ENCODE peak calls at places on chromosomes 11 and 22, in four cellular contexts. W is HepG2, B is K562, S is GM12878. L is an unnamed sample.

GRCh38 chr11:10267821-10268220 is 26.2 kb downstream of the SBF2 start:
- DNase-seq in W (no peak), S (no peak), B (no peak), L (no peak)

GRCh38 chr11:62804310-62805043 is 763 bp downstream of the NXF1 start:
- DNase-seq in W (no peak), B (peak; percentile 16), S (no peak), L (no peak)

GRCh38 chr11:134514354-134514951 is 102.4 kb upstream of the B3GAT1 start:
- DNase-seq in S (no peak), W (no peak), B (no peak), L (no peak)

GRCh38 chr22:40043086-40043485 is 48.3 kb downstream of the FAM83F start:
- DNase-seq in S (no peak), W (no peak), B (no peak), L (no peak)

GRCh38 chr22:39658367-39658766 is 87.8 kb downstream of the CACNA1I start:
- DNase-seq in S (no peak), B (no peak), W (no peak), L (no peak)

GRCh38 chr11:102241026-102241425 is 76.3 kb upstream of the BIRC3 start:
- DNase-seq in B (no peak), W (no peak), S (no peak), L (no peak)

GRCh38 chr11:120908521-120909181 is 115.3 kb upstream of the TBCEL start:
- DNase-seq in B (no peak), W (no peak), S (no peak), L (no peak)

GRCh38 chr22:28538922-28539321 is 140.7 kb downstream of the TTC28 start:
- DNase-seq in B (no peak), S (no peak), W (no peak), L (no peak)

GRCh38 chr11:10627816-10628215 is 59.4 kb upstream of the LYVE1 start:
- DNase-seq in B (no peak), S (no peak), W (no peak), L (no peak)

GRCh38 chr11:29482510-29482909 is 534.3 kb downstream of the KCNA4 start:
- DNase-seq in W (no peak), B (no peak), S (no peak), L (no peak)

GRCh38 chr11:65377036-65377435 is 5.4 kb downstream of the SLC25A45 start:
- DNase-seq in S (no peak), B (no peak), W (no peak), L (no peak)

GRCh38 chr22:41350087-41350486 is 31.7 kb upstream of the TEF start:
- DNase-seq in B (peak; percentile 47), S (no peak), W (no peak), L (no peak)

GRCh38 chr11:105168457-105168856 is 28.9 kb upstream of the CARD18 start:
- DNase-seq in W (no peak), B (no peak), S (no peak), L (no peak)

GRCh38 chr22:49977578-49977977 is 17.0 kb downstream of the PIM3 start:
- DNase-seq in S (no peak), W (no peak), B (no peak), L (no peak)

GRCh38 chr22:45216133-45217003 is 24.3 kb downstream of the KIAA0930 start:
- DNase-seq in S (no peak), B (peak; percentile 18), W (no peak), L (no peak)

GRCh38 chr11:115198301-115198700 is 305.9 kb downstream of the CADM1 start:
- DNase-seq in B (no peak), S (no peak), W (no peak), L (no peak)

GRCh38 chr11:117903505-117904382 is 25.5 kb downstream of the TMPRSS13 start:
- DNase-seq in W (no peak), S (no peak), B (no peak), L (no peak)

GRCh38 chr11:32231909-32232493 is 141.1 kb downstream of the RCN1 start:
- DNase-seq in S (no peak), B (no peak), W (peak; percentile 13), L (peak; percentile 58)

GRCh38 chr11:429391-429790 is 12.4 kb downstream of the ANO9 start:
- DNase-seq in B (no peak), W (no peak), S (no peak), L (no peak)

GRCh38 chr11:103601230-103601846 is 435.1 kb upstream of the DDI1 start:
- DNase-seq in B (peak; percentile 55), S (no peak), W (peak; percentile 35), L (peak; percentile 59)

GRCh38 chr11:74417860-74418508 is 19.8 kb upstream of the PGM2L1 start:
- DNase-seq in S (no peak), W (no peak), B (no peak), L (no peak)

GRCh38 chr22:20438066-20438677 is 547 bp upstream of the SCARF2 start:
- DNase-seq in B (no peak), S (no peak), W (no peak), L (no peak)

GRCh38 chr11:68938816-68939582 is 35.3 kb downstream of the IGHMBP2 start:
- DNase-seq in S (no peak), B (no peak), W (no peak), L (no peak)

GRCh38 chr11:90493379-90493778 is 270.5 kb upstream of the CHORDC1 start:
- DNase-seq in B (no peak), W (no peak), S (no peak), L (no peak)

DNA sequence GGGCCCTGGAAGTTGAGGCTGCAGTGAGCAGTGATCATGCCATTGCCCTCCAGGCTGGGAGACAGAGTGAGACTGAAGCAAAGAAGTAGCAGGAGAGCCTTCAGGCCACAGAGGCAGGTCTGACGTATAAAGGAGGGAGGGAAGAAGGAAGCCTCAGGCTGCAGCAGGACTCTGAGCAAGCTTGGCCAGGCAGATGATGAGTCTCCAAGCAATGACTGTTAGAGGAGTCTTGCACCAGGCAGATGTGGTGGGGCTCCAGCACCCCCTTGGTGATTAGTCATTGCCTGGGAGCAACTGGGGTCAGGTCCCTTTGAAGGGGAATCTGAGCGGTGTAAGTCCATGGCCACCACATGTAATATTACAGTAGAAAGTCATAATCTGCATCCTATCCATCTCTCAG is 36.6 kb upstream of the NFAM1 start:
- DNase-seq in W (no peak), S (no peak), B (peak; percentile 17), L (no peak)
- TF ChIP-seq HDAC6 in W (no peak), S (no peak), B (no peak), L (no peak)

GRCh38 chr11:77047007-77047927 is 13.1 kb downstream of the B3GNT6 start:
- DNase-seq in S (peak; percentile 92), W (peak; percentile 91), B (peak; percentile 54), L (peak; percentile 64)

GRCh38 chr11:77044356-77044755 is 10.2 kb downstream of the B3GNT6 start:
- DNase-seq in S (no peak), W (no peak), B (no peak), L (no peak)

GRCh38 chr11:77044886-77045285 is 10.7 kb downstream of the B3GNT6 start:
- DNase-seq in S (no peak), W (no peak), B (no peak), L (no peak)

GRCh38 chr11:77049081-77049480 is 14.9 kb downstream of the B3GNT6 start:
- DNase-seq in W (no peak), B (no peak), S (no peak), L (no peak)

DNA sequence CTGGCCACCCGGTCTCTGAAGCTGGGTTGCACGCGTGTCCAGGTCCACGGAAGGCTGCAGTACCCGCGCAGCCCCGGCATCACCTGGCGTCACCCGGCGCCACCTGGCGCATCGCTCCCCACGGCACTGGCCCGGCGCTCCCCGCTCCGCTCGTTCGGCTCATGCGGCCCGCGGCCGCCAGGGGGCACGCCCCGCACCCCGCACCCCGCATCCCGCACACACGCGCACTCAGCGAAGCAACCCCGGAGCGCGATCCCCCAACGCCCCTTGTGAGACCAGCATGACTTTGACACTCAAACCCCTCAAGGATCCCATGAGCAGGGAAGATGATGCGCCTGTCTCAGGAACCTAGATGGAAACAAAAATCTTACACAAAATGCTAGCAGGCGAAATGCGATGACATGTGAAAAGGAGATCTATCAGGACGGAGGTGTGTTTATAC is 11.9 kb downstream of the B3GNT6 start:
- DNase-seq in W (no peak), S (no peak), B (peak; percentile 87), L (peak; percentile 92)
- TF ChIP-seq HDAC6 in W (no peak), S (no peak), B (no peak), L (no peak)

DNA sequence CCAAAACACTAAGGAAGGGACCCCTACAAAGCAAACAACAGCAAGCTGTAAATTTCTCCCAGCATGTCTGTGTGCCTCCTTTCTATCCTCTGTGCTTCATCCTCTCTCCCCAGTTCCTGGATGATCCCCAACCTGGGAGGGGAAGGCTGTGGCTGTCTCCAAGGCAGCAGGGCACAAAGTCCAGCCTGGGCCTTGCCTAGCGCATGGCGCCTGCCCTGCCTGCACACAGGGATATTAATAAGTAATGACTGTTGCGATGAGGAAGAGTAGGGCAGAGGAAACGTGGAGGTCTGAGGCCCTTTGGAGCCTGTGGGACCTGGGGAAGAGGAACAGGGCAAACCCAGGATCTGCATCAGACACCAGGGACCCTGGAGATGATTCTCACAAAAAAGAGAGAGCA is 2.0 kb downstream of the USH1C start:
- DNase-seq in W (peak; percentile 62), S (no peak), B (no peak), L (no peak)
- TF ChIP-seq HDAC6 in W (no peak), S (no peak), B (no peak), L (no peak)

GRCh38 chr11:35174666-35175065 is 35.7 kb downstream of the CD44 start:
- DNase-seq in W (no peak), S (no peak), B (no peak), L (no peak)
- TF ChIP-seq HDAC6 in W (no peak), S (no peak), B (no peak), L (no peak)